ENCODE peak calls at places on chromosomes 6 and 20, in eight cellular contexts. V is right lobe of liver, B is BE2C, Q is esophagus squamous epithelium, E is left ventricle myocardium inferior, R is breast epithelium, N is Caco-2, H is pancreas. S is an unnamed sample. For H3K4me1, the result is how much of the 10 kb centered on the place peaks cover.

GRCh38 chr6:3261518-3261820 is 2.7 kb downstream of the PSMG4 start:
- DNase-seq in V (no peak), B (no peak), Q (no peak), E (no peak), R (no peak), N (no peak), H (no peak), S (no peak)

GRCh38 chr6:43934803-43935602 is 165.0 kb downstream of the VEGFA start:
- DNase-seq in V (peak), B (no peak), Q (no peak), E (no peak), R (no peak), N (no peak), H (peak), S (no peak)

GRCh38 chr6:89589297-89590074 is 49.1 kb downstream of the LYRM2 start:
- DNase-seq in V (no peak), B (no peak), Q (no peak), E (no peak), R (no peak), N (no peak), H (no peak), S (no peak)

GRCh38 chr6:2872417-2873358 is 30.4 kb downstream of the SERPINB9 start:
- DNase-seq in V (no peak), B (no peak), Q (no peak), E (no peak), R (no peak), N (no peak), H (no peak), S (no peak)

GRCh38 chr20:22466447-22467171 is 117.8 kb downstream of the FOXA2 start:
- DNase-seq in V (no peak), B (no peak), Q (no peak), E (no peak), R (no peak), N (no peak), H (no peak), S (no peak)

GRCh38 chr6:116258520-116258919 is 4.6 kb upstream of the TSPYL4 start:
- DNase-seq in V (no peak), B (no peak), Q (no peak), E (no peak), R (no peak), N (no peak), H (no peak), S (no peak)

GRCh38 chr20:45502561-45502960 is 12.9 kb downstream of the SPINT3 start:
- DNase-seq in V (no peak), B (no peak), Q (no peak), E (no peak), R (no peak), N (peak), H (no peak), S (no peak)

GRCh38 chr20:12207875-12208274 is 290.2 kb downstream of the BTBD3 start:
- DNase-seq in V (peak), B (peak), Q (no peak), E (no peak), R (no peak), N (peak), H (peak), S (no peak)

GRCh38 chr6:88360203-88360797 is 194.2 kb upstream of the CNR1 start:
- DNase-seq in V (no peak), B (no peak), Q (no peak), E (no peak), R (no peak), N (no peak), H (no peak), S (no peak)

GRCh38 chr6:38688579-38689087 is 14.3 kb downstream of the GLO1 start:
- DNase-seq in V (peak), B (no peak), Q (no peak), E (no peak), R (no peak), N (no peak), H (no peak), S (no peak)

GRCh38 chr20:63926298-63926697 is 29.9 kb downstream of the UCKL1 start:
- DNase-seq in V (no peak), B (no peak), Q (no peak), E (no peak), R (no peak), N (no peak), H (no peak), S (no peak)

GRCh38 chr6:40999498-41000070 is 39.4 kb downstream of the UNC5CL start:
- DNase-seq in V (peak), B (peak), Q (no peak), E (peak), R (no peak), N (peak), H (peak), S (peak)

GRCh38 chr6:13163161-13163944 is 165.0 kb downstream of the TBC1D7 start:
- DNase-seq in V (no peak), B (no peak), Q (no peak), E (no peak), R (no peak), N (no peak), H (no peak), S (no peak)

GRCh38 chr6:1620504-1621327 is 11.0 kb downstream of the FOXC1 start:
- DNase-seq in V (peak), B (no peak), Q (no peak), E (no peak), R (no peak), N (peak), H (no peak), S (peak)

GRCh38 chr20:23061713-23062561 is 12.5 kb upstream of the THBD start:
- DNase-seq in V (no peak), B (no peak), Q (no peak), E (peak), R (no peak), N (peak), H (peak), S (peak)

GRCh38 chr6:104326173-104327001 is 533.3 kb downstream of the HACE1 start:
- DNase-seq in V (no peak), B (no peak), Q (no peak), E (no peak), R (no peak), N (no peak), H (peak), S (no peak)

GRCh38 chr6:40950986-40951730 is 87.9 kb downstream of the UNC5CL start:
- DNase-seq in V (no peak), B (no peak), Q (no peak), E (no peak), R (no peak), N (no peak), H (no peak), S (no peak)

GRCh38 chr6:142696689-142697088 is 248.3 kb downstream of the HIVEP2 start:
- DNase-seq in V (peak), B (no peak), Q (no peak), E (no peak), R (peak), N (no peak), H (peak), S (peak)

GRCh38 chr6:88913471-88913870 is 49.9 kb downstream of the RNGTT start:
- DNase-seq in V (no peak), B (no peak), Q (no peak), E (no peak), R (no peak), N (no peak), H (no peak), S (no peak)

GRCh38 chr6:8029243-8029870 is 34.8 kb downstream of the BLOC1S5 start:
- DNase-seq in V (no peak), B (peak), Q (no peak), E (no peak), R (no peak), N (no peak), H (no peak), S (no peak)

GRCh38 chr20:53867741-53868351 is 202.5 kb downstream of the BCAS1 start:
- DNase-seq in V (no peak), B (no peak), Q (no peak), E (no peak), R (no peak), N (no peak), H (no peak), S (no peak)
- H3K4me1 ChIP-seq in V (under half), B (under half), Q (half or more), E (under half), R (under half), N (half or more), H (half or more), S (under half)

GRCh38 chr6:33428219-33428890 is 8.5 kb downstream of the SYNGAP1 start:
- DNase-seq in V (no peak), B (peak), Q (no peak), E (no peak), R (no peak), N (peak), H (peak), S (peak)

GRCh38 chr6:33429745-33430042 is 9.8 kb downstream of the SYNGAP1 start:
- DNase-seq in V (no peak), B (no peak), Q (no peak), E (no peak), R (no peak), N (no peak), H (no peak), S (no peak)

GRCh38 chr6:33430334-33430733 is 10.5 kb downstream of the SYNGAP1 start:
- DNase-seq in V (no peak), B (no peak), Q (no peak), E (no peak), R (no peak), N (no peak), H (no peak), S (no peak)

GRCh38 chr6:33427585-33428218 is 7.8 kb downstream of the SYNGAP1 start:
- DNase-seq in V (no peak), B (peak), Q (no peak), E (peak), R (no peak), N (no peak), H (peak), S (peak)

GRCh38 chr6:33428891-33429744 is 9.3 kb downstream of the SYNGAP1 start:
- DNase-seq in V (no peak), B (no peak), Q (no peak), E (no peak), R (no peak), N (no peak), H (no peak), S (no peak)
- H3K4me3 ChIP-seq in V (no peak), B (peak), Q (peak), E (peak), R (no peak), N (peak), H (no peak), S (no peak)

GRCh38 chr20:47558295-47558694 is 56.6 kb downstream of the NCOA3 start:
- DNase-seq in V (no peak), B (no peak), Q (no peak), E (no peak), R (no peak), N (no peak), H (no peak), S (no peak)

GRCh38 chr20:47557218-47557617 is 55.5 kb downstream of the NCOA3 start:
- DNase-seq in V (no peak), B (no peak), Q (no peak), E (no peak), R (no peak), N (no peak), H (no peak), S (no peak)

GRCh38 chr20:47557791-47558190 is 56.1 kb downstream of the NCOA3 start:
- DNase-seq in V (no peak), B (no peak), Q (no peak), E (no peak), R (no peak), N (no peak), H (no peak), S (no peak)

GRCh38 chr20:47558699-47559098 is 57.0 kb downstream of the NCOA3 start:
- DNase-seq in V (no peak), B (no peak), Q (no peak), E (no peak), R (no peak), N (no peak), H (no peak), S (no peak)

GRCh38 chr20:47559141-47559540 is 57.5 kb downstream of the NCOA3 start:
- DNase-seq in V (no peak), B (no peak), Q (no peak), E (no peak), R (no peak), N (no peak), H (no peak), S (no peak)
- H3K4me1 ChIP-seq in V (under half), B (under half), Q (half or more), E (half or more), R (under half), N (under half), H (under half), S (half or more)

GRCh38 chr6:73064261-73064660 is 161.0 kb downstream of the KHDC1L start:
- DNase-seq in V (no peak), B (no peak), Q (no peak), E (no peak), R (no peak), N (no peak), H (no peak), S (no peak)

GRCh38 chr6:73062121-73062520 is 163.2 kb downstream of the KHDC1L start:
- DNase-seq in V (no peak), B (no peak), Q (no peak), E (no peak), R (no peak), N (no peak), H (no peak), S (no peak)

GRCh38 chr6:73058736-73059135 is 166.6 kb downstream of the KHDC1L start:
- DNase-seq in V (no peak), B (no peak), Q (no peak), E (no peak), R (no peak), N (no peak), H (no peak), S (no peak)

GRCh38 chr6:73062837-73063236 is 162.5 kb downstream of the KHDC1L start:
- DNase-seq in V (no peak), B (no peak), Q (no peak), E (no peak), R (no peak), N (no peak), H (no peak), S (no peak)
- H3K4me3 ChIP-seq in V (no peak), B (no peak), Q (no peak), E (no peak), R (no peak), N (no peak), H (no peak), S (no peak)

GRCh38 chr20:44115762-44116644 is 71.0 kb downstream of the JPH2 start:
- DNase-seq in V (no peak), B (no peak), Q (no peak), E (no peak), R (no peak), N (peak), H (no peak), S (no peak)

GRCh38 chr20:44120676-44121425 is 66.1 kb downstream of the JPH2 start:
- DNase-seq in V (peak), B (no peak), Q (no peak), E (no peak), R (no peak), N (peak), H (no peak), S (no peak)

GRCh38 chr20:44117296-44118184 is 69.4 kb downstream of the JPH2 start:
- DNase-seq in V (peak), B (no peak), Q (no peak), E (no peak), R (no peak), N (no peak), H (no peak), S (no peak)

GRCh38 chr20:44115181-44115580 is 71.8 kb downstream of the JPH2 start:
- DNase-seq in V (no peak), B (no peak), Q (no peak), E (no peak), R (no peak), N (peak), H (no peak), S (no peak)

DNA sequence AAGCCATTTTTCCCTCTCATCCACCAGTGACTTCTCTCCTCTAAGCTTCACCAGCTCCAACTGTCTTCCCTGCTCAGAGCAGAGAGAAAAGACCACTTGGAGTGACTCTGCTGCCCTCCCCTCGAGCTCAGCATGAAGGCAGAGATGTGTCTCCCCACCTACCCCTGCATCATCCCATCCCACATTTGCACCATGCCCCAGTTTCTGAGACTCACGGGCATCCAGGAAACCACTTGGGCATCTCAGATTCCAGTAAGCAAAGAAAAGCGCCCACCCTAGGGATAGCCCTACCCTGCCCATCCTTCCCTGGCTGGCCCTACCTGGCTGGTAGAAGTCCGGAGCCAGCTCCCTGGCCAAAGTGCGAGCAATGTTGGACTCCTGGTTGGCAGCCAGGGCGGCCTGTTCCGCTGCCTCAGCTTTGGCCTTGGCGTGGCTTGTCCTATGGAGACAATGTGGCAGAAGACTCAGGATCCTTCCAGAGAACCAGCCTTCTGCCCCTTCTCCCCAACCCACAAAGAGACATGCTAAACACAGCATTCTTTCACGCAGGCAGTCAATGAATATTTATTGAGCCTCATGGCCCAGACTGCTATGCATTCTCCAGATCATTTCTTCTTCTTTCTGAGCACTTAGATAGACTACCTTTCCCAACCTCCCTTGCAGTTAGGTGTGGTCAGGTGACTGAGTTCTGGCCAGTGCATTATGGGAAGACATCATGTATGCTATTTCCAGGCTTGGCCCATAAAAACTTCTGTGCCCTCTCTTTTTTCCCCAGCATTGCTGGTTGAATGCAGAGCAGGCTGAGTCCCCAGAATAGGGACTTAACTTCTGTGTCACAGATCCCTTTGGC is 68.6 kb downstream of the JPH2 start:
- DNase-seq in V (peak), B (no peak), Q (no peak), E (no peak), R (no peak), N (peak), H (no peak), S (no peak)
- H3K4me1 ChIP-seq in V (under half), B (under half), Q (under half), E (half or more), R (under half), N (under half), H (under half), S (under half)

DNA sequence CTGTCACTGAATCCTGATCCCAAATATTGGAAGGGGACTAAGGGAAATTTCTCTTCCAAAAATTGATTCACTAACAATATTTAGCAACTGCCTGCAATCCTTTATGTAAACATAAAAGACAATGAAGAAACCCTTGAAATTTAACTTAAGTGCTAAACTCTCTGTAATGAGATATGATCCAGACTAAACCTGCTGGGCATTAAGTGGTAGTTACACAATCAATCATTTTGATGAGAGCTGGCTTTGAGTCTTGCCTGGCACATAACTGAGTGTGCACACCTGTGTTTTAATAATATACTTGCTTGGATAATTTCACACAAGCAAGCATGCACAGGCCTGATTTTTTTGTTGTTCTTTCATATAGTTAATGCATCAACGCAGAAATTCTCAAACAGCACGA is 9.8 kb upstream of the ZFP64 start:
- DNase-seq in V (no peak), B (no peak), Q (no peak), E (no peak), R (no peak), N (no peak), H (no peak), S (no peak)
- H3K4me3 ChIP-seq in V (no peak), B (no peak), Q (no peak), E (no peak), R (no peak), N (no peak), H (no peak), S (no peak)

GRCh38 chr6:36985384-36985962 is 523 bp downstream of the MTCH1 start:
- DNase-seq in V (peak), B (no peak), Q (no peak), E (no peak), R (no peak), N (no peak), H (peak), S (no peak)
- H3K4me1 ChIP-seq in V (under half), B (under half), Q (half or more), E (half or more), R (under half), N (under half), H (under half), S (half or more)